ENCODE peak calls at places on chromosomes 2 and 18, in four cellular contexts. One of them, this sample, is unnamed.
A peak's percentile ranks its signal among the peaks of the same experiment; 100 is the strongest.

GRCh38 chr2:234879671-234880455 is 72.0 kb upstream of the SH3BP4 start:
- DNase-seq in dorsolateral prefrontal cortex: no peak
- DNase-seq in A549: peak; percentile 31
- DNase-seq in brain microvascular endothelial cell: peak; percentile 74
- DNase-seq in this sample: no peak

GRCh38 chr2:113965644-113966043 is 75.8 kb downstream of the ACTR3 start:
- DNase-seq in brain microvascular endothelial cell: peak; percentile 44
- DNase-seq in dorsolateral prefrontal cortex: no peak
- DNase-seq in A549: no peak
- DNase-seq in this sample: peak; percentile 22

GRCh38 chr2:100262555-100263320 is 59.6 kb downstream of the LONRF2 start:
- DNase-seq in A549: peak; percentile 60
- DNase-seq in dorsolateral prefrontal cortex: peak; percentile 65
- DNase-seq in brain microvascular endothelial cell: peak; percentile 68
- DNase-seq in this sample: no peak

GRCh38 chr2:47561906-47562305 is 158.9 kb downstream of the MSH2 start:
- DNase-seq in brain microvascular endothelial cell: no peak
- DNase-seq in A549: no peak
- DNase-seq in dorsolateral prefrontal cortex: no peak
- DNase-seq in this sample: no peak

GRCh38 chr2:232875256-232876070 is 5.4 kb downstream of the SNORC start:
- DNase-seq in dorsolateral prefrontal cortex: no peak
- DNase-seq in A549: no peak
- DNase-seq in brain microvascular endothelial cell: no peak
- DNase-seq in this sample: no peak

GRCh38 chr18:36095936-36096519 is 28.7 kb upstream of the RPRD1A start:
- DNase-seq in dorsolateral prefrontal cortex: no peak
- DNase-seq in brain microvascular endothelial cell: peak; percentile 11
- DNase-seq in A549: peak; percentile 10
- DNase-seq in this sample: peak; percentile 37

GRCh38 chr2:233912799-233913423 is 4.3 kb upstream of the TRPM8 start:
- DNase-seq in dorsolateral prefrontal cortex: no peak
- DNase-seq in A549: peak; percentile 12
- DNase-seq in brain microvascular endothelial cell: peak; percentile 37
- DNase-seq in this sample: no peak

GRCh38 chr18:49510393-49511115 is 23.5 kb upstream of the C18orf32 start:
- DNase-seq in dorsolateral prefrontal cortex: peak; percentile 28
- DNase-seq in brain microvascular endothelial cell: peak; percentile 43
- DNase-seq in A549: peak; percentile 48
- DNase-seq in this sample: no peak

GRCh38 chr2:206642075-206643025 is at the start of gene FAM237A:
- DNase-seq in A549: no peak
- DNase-seq in brain microvascular endothelial cell: peak; percentile 50
- DNase-seq in dorsolateral prefrontal cortex: peak; percentile 15
- DNase-seq in this sample: peak; percentile 13

GRCh38 chr2:182972548-182972942 is 65.7 kb downstream of the NCKAP1 start:
- DNase-seq in A549: no peak
- DNase-seq in brain microvascular endothelial cell: no peak
- DNase-seq in dorsolateral prefrontal cortex: no peak
- DNase-seq in this sample: no peak

DNA sequence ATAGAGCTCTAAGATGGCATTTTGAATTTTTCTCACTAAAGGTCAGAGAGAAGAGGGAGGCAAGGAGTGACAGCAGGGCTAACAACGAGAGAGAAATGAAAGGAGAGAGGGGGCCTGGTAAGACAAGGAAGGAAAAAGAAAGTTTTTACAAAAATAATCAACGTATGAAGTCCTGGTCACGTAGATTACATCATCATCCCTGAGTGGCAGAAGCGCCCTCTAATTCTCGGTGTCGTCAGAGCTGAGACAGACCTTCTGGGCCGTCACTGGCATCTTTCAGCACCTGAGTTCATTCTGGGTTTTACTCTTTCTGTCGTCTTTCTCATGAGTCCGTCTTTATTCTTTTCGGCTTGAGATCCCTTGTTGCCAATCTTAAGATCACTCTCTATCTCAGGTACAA is 329.8 kb downstream of the ALK start:
- DNase-seq in dorsolateral prefrontal cortex: no peak
- DNase-seq in brain microvascular endothelial cell: no peak
- DNase-seq in A549: no peak
- DNase-seq in this sample: no peak
- H3K4me3 ChIP-seq in dorsolateral prefrontal cortex: no peak overlapping the region
- H3K4me3 ChIP-seq in brain microvascular endothelial cell: no peak overlapping the region
- H3K4me3 ChIP-seq in A549: no peak overlapping the region
- H3K4me3 ChIP-seq in this sample: no peak overlapping the region

DNA sequence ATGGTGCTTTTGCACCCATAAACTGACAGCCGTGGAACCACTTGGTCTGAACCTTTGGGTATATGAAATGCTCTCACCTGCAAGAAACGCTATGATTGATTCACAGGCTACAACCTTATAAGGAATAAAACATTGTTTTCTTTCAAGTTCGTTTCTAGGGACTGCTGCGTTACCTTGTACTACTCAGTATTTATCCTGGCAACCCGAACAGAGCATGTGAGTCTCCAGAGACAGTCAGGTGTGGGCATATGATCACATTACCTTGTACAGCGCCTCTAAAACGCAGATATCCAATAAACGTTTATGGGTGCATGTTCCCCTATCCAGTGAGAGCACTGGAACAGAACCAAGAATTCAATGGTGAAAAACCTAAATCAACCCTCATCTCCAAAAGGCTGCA is 1.7 kb downstream of the CCBE1 start:
- DNase-seq in brain microvascular endothelial cell: no peak
- DNase-seq in dorsolateral prefrontal cortex: no peak
- DNase-seq in A549: no peak
- DNase-seq in this sample: no peak
- H3K4me3 ChIP-seq in brain microvascular endothelial cell: peak overlapping the region; percentile 88
- H3K4me3 ChIP-seq in dorsolateral prefrontal cortex: no peak overlapping the region
- H3K4me3 ChIP-seq in A549: peak overlapping the region; percentile 64
- H3K4me3 ChIP-seq in this sample: no peak overlapping the region

DNA sequence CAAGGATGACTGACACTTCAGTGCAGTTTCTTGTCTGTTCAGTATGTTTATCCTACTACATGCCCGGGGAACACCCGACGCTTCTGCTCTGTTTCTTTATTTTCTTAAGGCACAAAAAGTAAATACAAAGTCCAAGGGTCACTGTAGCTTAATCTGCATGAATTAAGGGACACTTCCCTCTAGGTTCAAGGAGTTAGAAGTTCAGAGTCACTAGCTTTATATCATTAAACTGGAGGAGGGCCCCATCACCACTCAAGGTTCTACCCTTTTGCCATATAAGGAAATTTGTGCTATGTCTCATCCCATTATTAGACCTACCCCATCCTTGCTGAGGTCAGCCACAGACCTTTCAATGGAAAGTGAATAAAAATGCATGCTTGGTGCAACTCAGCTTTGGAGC is 27.6 kb upstream of the RMDN2 start:
- DNase-seq in dorsolateral prefrontal cortex: no peak
- DNase-seq in A549: no peak
- DNase-seq in brain microvascular endothelial cell: no peak
- DNase-seq in this sample: no peak
- H3K4me3 ChIP-seq in dorsolateral prefrontal cortex: no peak overlapping the region
- H3K4me3 ChIP-seq in A549: no peak overlapping the region
- H3K4me3 ChIP-seq in brain microvascular endothelial cell: no peak overlapping the region
- H3K4me3 ChIP-seq in this sample: no peak overlapping the region

DNA sequence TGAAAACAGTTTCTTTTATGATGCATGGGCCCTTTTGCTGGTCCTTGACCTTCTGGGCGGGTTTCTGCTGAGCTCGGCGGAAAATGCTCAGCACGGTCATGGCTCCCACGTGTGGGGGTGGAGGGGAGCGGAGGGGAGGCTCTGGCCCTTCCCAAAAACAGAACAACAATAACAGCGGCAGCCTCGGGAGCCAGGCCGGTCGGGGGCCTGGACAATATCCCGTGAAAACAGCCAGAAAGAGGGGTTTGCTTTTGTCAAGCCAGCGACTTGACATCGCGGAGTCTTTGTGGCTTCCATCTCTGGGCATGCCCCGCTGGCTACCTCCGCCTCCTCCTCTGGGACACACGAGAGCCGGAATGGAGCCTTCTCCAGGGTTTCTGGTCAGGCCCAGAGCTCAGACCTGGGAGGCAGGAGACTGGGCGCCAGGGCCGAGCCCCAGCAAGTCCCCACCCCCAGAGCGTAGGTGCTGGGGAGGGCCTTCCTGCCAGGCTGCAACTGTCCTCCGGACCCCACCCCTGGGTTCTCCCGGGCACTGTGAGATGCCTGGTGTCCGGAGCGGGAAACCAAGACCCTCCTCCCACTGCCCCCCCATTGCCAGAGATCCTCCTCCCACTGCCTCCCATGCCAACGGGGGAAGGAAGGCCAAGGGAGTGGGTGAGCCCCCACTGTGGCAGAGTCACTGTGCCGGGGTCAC is 35.9 kb upstream of the SNED1 start:
- DNase-seq in A549: no peak
- DNase-seq in brain microvascular endothelial cell: no peak
- DNase-seq in dorsolateral prefrontal cortex: no peak
- DNase-seq in this sample: no peak
- H3K4me3 ChIP-seq in A549: no peak overlapping the region
- H3K4me3 ChIP-seq in brain microvascular endothelial cell: no peak overlapping the region
- H3K4me3 ChIP-seq in dorsolateral prefrontal cortex: no peak overlapping the region
- H3K4me3 ChIP-seq in this sample: no peak overlapping the region

DNA sequence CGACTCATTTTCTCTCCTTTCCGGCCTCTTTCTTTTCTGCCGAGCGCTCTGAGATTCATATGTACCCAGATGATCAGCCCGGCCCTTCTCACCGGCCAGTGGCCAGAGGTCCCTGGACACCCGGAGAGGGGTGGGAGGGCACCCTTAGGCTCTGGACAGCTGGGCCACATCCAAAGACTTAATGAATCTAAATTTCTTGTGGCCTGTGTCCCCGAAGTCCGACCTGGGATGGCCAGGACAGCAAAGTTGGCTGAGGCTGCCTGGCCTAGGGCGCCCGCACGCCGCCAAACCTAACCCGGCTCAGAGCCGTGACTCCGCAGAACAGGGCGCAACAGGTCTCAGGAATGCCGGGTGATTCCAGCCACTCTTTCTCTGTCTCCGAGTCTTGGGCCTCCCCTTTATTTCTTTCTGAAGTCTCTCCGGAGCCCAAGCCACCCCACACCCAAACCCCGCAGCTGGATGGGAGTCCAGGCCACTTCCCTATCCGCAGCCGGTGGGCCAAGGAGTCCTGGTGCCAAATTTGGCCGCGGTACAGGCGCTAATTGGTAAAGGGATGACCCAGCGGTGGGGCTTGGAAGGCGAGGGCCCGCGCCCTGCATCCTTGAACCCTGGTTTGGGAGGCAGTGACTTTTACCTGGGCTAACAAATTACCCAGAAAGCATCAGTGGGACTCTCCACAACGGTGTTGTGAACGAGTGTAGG is 2.6 kb upstream of the PAX3 start:
- DNase-seq in dorsolateral prefrontal cortex: no peak
- DNase-seq in brain microvascular endothelial cell: no peak
- DNase-seq in A549: no peak
- DNase-seq in this sample: no peak
- H3K4me3 ChIP-seq in dorsolateral prefrontal cortex: no peak overlapping the region
- H3K4me3 ChIP-seq in brain microvascular endothelial cell: no peak overlapping the region
- H3K4me3 ChIP-seq in A549: no peak overlapping the region
- H3K4me3 ChIP-seq in this sample: no peak overlapping the region

GRCh38 chr2:20011276-20012031 is 1.0 kb downstream of the MATN3 start:
- DNase-seq in brain microvascular endothelial cell: no peak
- DNase-seq in dorsolateral prefrontal cortex: no peak
- DNase-seq in A549: no peak
- DNase-seq in this sample: no peak

GRCh38 chr2:20013061-20013721 is 723 bp upstream of the MATN3 start:
- DNase-seq in dorsolateral prefrontal cortex: no peak
- DNase-seq in A549: no peak
- DNase-seq in brain microvascular endothelial cell: no peak
- DNase-seq in this sample: no peak

GRCh38 chr2:20015482-20016083 is 3.1 kb upstream of the MATN3 start:
- DNase-seq in A549: peak; percentile 40
- DNase-seq in dorsolateral prefrontal cortex: no peak
- DNase-seq in brain microvascular endothelial cell: peak; percentile 12
- DNase-seq in this sample: no peak

GRCh38 chr2:20012032-20012281 is 511 bp downstream of the MATN3 start:
- DNase-seq in A549: no peak
- DNase-seq in brain microvascular endothelial cell: no peak
- DNase-seq in dorsolateral prefrontal cortex: no peak
- DNase-seq in this sample: no peak

GRCh38 chr2:20012282-20013060 is at the start of gene MATN3:
- DNase-seq in dorsolateral prefrontal cortex: no peak
- DNase-seq in brain microvascular endothelial cell: no peak
- DNase-seq in A549: peak; percentile 65
- DNase-seq in this sample: no peak
- H3K4me3 ChIP-seq in dorsolateral prefrontal cortex: peak within 1 kb of the TSS; percentile 58
- H3K4me3 ChIP-seq in brain microvascular endothelial cell: peak within 1 kb of the TSS; percentile 55
- H3K4me3 ChIP-seq in A549: peak within 1 kb of the TSS; percentile 65
- H3K4me3 ChIP-seq in this sample: peak within 1 kb of the TSS; percentile 53

GRCh38 chr18:13645093-13645492 is 81.3 kb downstream of the FAM210A start:
- DNase-seq in brain microvascular endothelial cell: no peak
- DNase-seq in dorsolateral prefrontal cortex: no peak
- DNase-seq in A549: no peak
- DNase-seq in this sample: no peak

GRCh38 chr18:13641551-13642439 is 84.6 kb downstream of the FAM210A start:
- DNase-seq in brain microvascular endothelial cell: no peak
- DNase-seq in dorsolateral prefrontal cortex: no peak
- DNase-seq in A549: no peak
- DNase-seq in this sample: no peak

GRCh38 chr18:13643261-13643671 is 83.1 kb downstream of the FAM210A start:
- DNase-seq in A549: no peak
- DNase-seq in brain microvascular endothelial cell: no peak
- DNase-seq in dorsolateral prefrontal cortex: no peak
- DNase-seq in this sample: no peak

GRCh38 chr18:13640266-13640860 is 86.0 kb downstream of the FAM210A start:
- DNase-seq in brain microvascular endothelial cell: no peak
- DNase-seq in A549: no peak
- DNase-seq in dorsolateral prefrontal cortex: no peak
- DNase-seq in this sample: no peak

GRCh38 chr18:13642440-13642827 is 83.9 kb downstream of the FAM210A start:
- DNase-seq in A549: no peak
- DNase-seq in brain microvascular endothelial cell: no peak
- DNase-seq in dorsolateral prefrontal cortex: no peak
- DNase-seq in this sample: no peak
- H3K4me3 ChIP-seq in A549: no peak overlapping the region
- H3K4me3 ChIP-seq in brain microvascular endothelial cell: no peak overlapping the region
- H3K4me3 ChIP-seq in dorsolateral prefrontal cortex: no peak overlapping the region
- H3K4me3 ChIP-seq in this sample: no peak overlapping the region

This sample was measured in epithelial cell of proximal tubule.